ENCODE peak calls at places on chromosomes 5 and 9, in seven cellular contexts. T is mesothelial cell of epicardium, N is GM23338, K is GM12865, L is heart left ventricle, E is Calu3, J is endothelial cell. U is an unnamed sample.
A peak's percentile ranks its signal among the peaks of the same experiment; 100 is the strongest.

GRCh38 chr9:78103971-78104433 is 72.4 kb upstream of the GNAQ start:
- DNase-seq in T (no peak), N (no peak), K (peak; percentile 47), L (peak; percentile 8), E (no peak), J (no peak), U (no peak)

GRCh38 chr9:38251036-38251335 is 141.5 kb upstream of the ALDH1B1 start:
- DNase-seq in T (no peak), N (no peak), K (no peak), L (no peak), E (no peak), J (no peak), U (no peak)

GRCh38 chr5:72237879-72238278 is 82.2 kb downstream of the MRPS27 start:
- DNase-seq in T (no peak), N (no peak), K (no peak), L (no peak), E (no peak), J (no peak), U (no peak)

GRCh38 chr9:757246-757881 is 84.1 kb upstream of the DMRT1 start:
- DNase-seq in T (no peak), N (peak; percentile 84), K (peak; percentile 46), L (no peak), E (peak; percentile 28), J (peak; percentile 31), U (peak; percentile 15)

GRCh38 chr9:104091708-104092107 is 2.4 kb upstream of the SMC2 start:
- DNase-seq in T (no peak), N (peak; percentile 2), K (no peak), L (peak; percentile 36), E (no peak), J (no peak), U (peak; percentile 53)

GRCh38 chr5:159316519-159317383 is 13.5 kb downstream of the IL12B start:
- DNase-seq in T (no peak), N (peak; percentile 76), K (peak; percentile 70), L (no peak), E (peak; percentile 57), J (peak; percentile 44), U (peak; percentile 32)

GRCh38 chr9:123568691-123569342 is 212.8 kb downstream of the CRB2 start:
- DNase-seq in T (no peak), N (no peak), K (no peak), L (peak; percentile 13), E (no peak), J (no peak), U (peak; percentile 3)

GRCh38 chr5:91245074-91245452 is 138.1 kb downstream of the ARRDC3 start:
- DNase-seq in T (no peak), N (no peak), K (no peak), L (peak; percentile 48), E (no peak), J (no peak), U (no peak)

GRCh38 chr5:179381691-179382090 is 36.4 kb upstream of the ADAMTS2 start:
- DNase-seq in T (peak; percentile 9), N (no peak), K (no peak), L (no peak), E (no peak), J (no peak), U (no peak)

GRCh38 chr5:167934561-167934971 is 356.9 kb upstream of the WWC1 start:
- DNase-seq in T (no peak), N (no peak), K (no peak), L (peak; percentile 82), E (no peak), J (no peak), U (no peak)

GRCh38 chr5:170448221-170448620 is 55.6 kb upstream of the KCNIP1 start:
- DNase-seq in T (no peak), N (no peak), K (no peak), L (no peak), E (no peak), J (no peak), U (no peak)

GRCh38 chr9:124477211-124478013 is 27.2 kb downstream of the ADGRD2 start:
- DNase-seq in T (no peak), N (peak; percentile 64), K (no peak), L (no peak), E (no peak), J (no peak), U (no peak)

GRCh38 chr5:179974946-179975712 is 67.4 kb upstream of the TBC1D9B start:
- DNase-seq in T (no peak), N (peak; percentile 88), K (peak; percentile 59), L (peak; percentile 29), E (peak; percentile 64), J (peak; percentile 64), U (no peak)

GRCh38 chr5:176388003-176388340 is 426 bp downstream of the NOP16 start:
- DNase-seq in T (no peak), N (peak; percentile 69), K (peak; percentile 42), L (no peak), E (no peak), J (peak; percentile 22), U (no peak)

GRCh38 chr5:132749506-132749905 is 2.3 kb downstream of the CCNI2 start:
- DNase-seq in T (no peak), N (no peak), K (no peak), L (no peak), E (no peak), J (no peak), U (no peak)

GRCh38 chr5:157343842-157344790 is 78.2 kb downstream of the CYFIP2 start:
- DNase-seq in T (no peak), N (no peak), K (peak; percentile 36), L (no peak), E (no peak), J (no peak), U (no peak)

GRCh38 chr9:107789001-107789710 is 299.6 kb upstream of the KLF4 start:
- DNase-seq in T (no peak), N (no peak), K (peak; percentile 56), L (no peak), E (no peak), J (no peak), U (no peak)
- TF ChIP-seq CTCF in T (no peak), N (no peak), K (no peak), L (no peak), E (no peak), J (no peak), U (no peak)

GRCh38 chr9:21685502-21685901 is 116.9 kb upstream of the MTAP start:
- DNase-seq in T (no peak), N (peak; percentile 14), K (no peak), L (no peak), E (no peak), J (no peak), U (no peak)
- TF ChIP-seq CTCF in T (no peak), N (no peak), K (no peak), L (no peak), E (no peak), J (no peak), U (no peak)

GRCh38 chr5:134563962-134564361 is 38.5 kb downstream of the JADE2 start:
- DNase-seq in T (no peak), N (no peak), K (no peak), L (no peak), E (no peak), J (no peak), U (no peak)

GRCh38 chr5:134564396-134564795 is 38.9 kb downstream of the JADE2 start:
- DNase-seq in T (no peak), N (no peak), K (no peak), L (no peak), E (no peak), J (no peak), U (no peak)

GRCh38 chr5:134560698-134561097 is 35.2 kb downstream of the JADE2 start:
- DNase-seq in T (no peak), N (no peak), K (no peak), L (no peak), E (no peak), J (no peak), U (no peak)

GRCh38 chr5:134559672-134560071 is 34.2 kb downstream of the JADE2 start:
- DNase-seq in T (no peak), N (no peak), K (no peak), L (no peak), E (no peak), J (no peak), U (no peak)

GRCh38 chr5:134561871-134562296 is 36.4 kb downstream of the JADE2 start:
- DNase-seq in T (no peak), N (peak; percentile 57), K (peak; percentile 31), L (peak; percentile 59), E (peak; percentile 58), J (peak; percentile 77), U (no peak)
- TF ChIP-seq CTCF in T (no peak), N (peak; percentile 67), K (peak; percentile 23), L (peak; percentile 50), E (peak; percentile 31), J (peak; percentile 23), U (peak; percentile 59)

GRCh38 chr5:37899037-37899436 is 59.2 kb upstream of the GDNF start:
- DNase-seq in T (no peak), N (no peak), K (no peak), L (no peak), E (no peak), J (no peak), U (no peak)

GRCh38 chr5:37902323-37902722 is 62.5 kb upstream of the GDNF start:
- DNase-seq in T (no peak), N (no peak), K (no peak), L (no peak), E (no peak), J (no peak), U (no peak)

GRCh38 chr5:37896159-37896558 is 56.3 kb upstream of the GDNF start:
- DNase-seq in T (no peak), N (no peak), K (no peak), L (no peak), E (no peak), J (no peak), U (no peak)

GRCh38 chr5:37905230-37905629 is 65.4 kb upstream of the GDNF start:
- DNase-seq in T (no peak), N (no peak), K (no peak), L (no peak), E (no peak), J (no peak), U (no peak)

DNA sequence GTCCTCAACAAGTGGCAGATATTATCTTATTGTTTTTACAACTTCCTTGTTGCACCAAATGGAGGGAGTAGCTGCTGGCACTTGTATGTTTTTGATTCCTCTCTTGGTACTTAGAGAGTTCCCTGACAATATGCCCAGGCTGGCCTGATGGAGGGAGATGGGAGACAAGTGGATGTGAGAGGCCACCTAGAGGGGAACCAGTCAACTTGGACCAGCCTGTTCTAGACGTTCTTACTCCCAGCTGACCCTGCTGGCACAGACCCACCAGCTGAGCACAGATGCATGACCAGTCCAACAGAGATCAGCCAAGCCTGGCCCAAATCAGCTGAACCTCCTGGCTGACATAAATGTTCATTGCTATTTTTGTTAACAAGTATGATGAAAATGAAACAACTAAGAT is 60.9 kb upstream of the GDNF start:
- DNase-seq in T (no peak), N (peak; percentile 46), K (no peak), L (peak; percentile 56), E (peak; percentile 2), J (no peak), U (no peak)
- TF ChIP-seq CTCF in T (no peak), N (peak; percentile 59), K (no peak), L (peak; percentile 29), E (no peak), J (no peak), U (peak; percentile 29)

U was measured in AG04450.